ENCODE peak calls at places on chromosomes 13 and 19, in ten cellular contexts. Q is cardiac muscle cell; M is fibroblast of villous mesenchyme; O is psoas muscle; Z is GM12865; X is adrenal gland; S is tibial artery; L is CD8-positive, alpha-beta memory T cell; R is keratinocyte; P is SK-N-SH. C is an unnamed sample.

GRCh38 chr13:94858856-94859811 is 146.8 kb upstream of the SOX21 start:
- DNase-seq in Q (no peak), M (peak; percentile 62), O (peak; percentile 72), Z (no peak), X (peak; percentile 66), S (peak; percentile 74), L (no peak), R (no peak), P (no peak), C (no peak)

GRCh38 chr19:12788025-12788681 is 3.1 kb upstream of the JUNB start:
- DNase-seq in Q (no peak), M (no peak), O (no peak), Z (no peak), X (no peak), S (no peak), L (no peak), R (no peak), P (peak; percentile 33), C (no peak)

GRCh38 chr19:46303702-46304397 is 7.0 kb downstream of the HIF3A start:
- DNase-seq in Q (peak; percentile 84), M (peak; percentile 66), O (peak; percentile 73), Z (peak; percentile 4), X (peak; percentile 62), S (peak; percentile 76), L (no peak), R (peak; percentile 38), P (peak; percentile 82), C (no peak)

GRCh38 chr19:11921852-11922495 is 2.9 kb upstream of the ZNF700 start:
- DNase-seq in Q (peak; percentile 74), M (peak; percentile 36), O (no peak), Z (no peak), X (peak; percentile 77), S (no peak), L (no peak), R (no peak), P (no peak), C (no peak)

GRCh38 chr13:79508224-79508961 is 27.4 kb downstream of the NDFIP2 start:
- DNase-seq in Q (no peak), M (peak; percentile 26), O (no peak), Z (no peak), X (no peak), S (no peak), L (no peak), R (no peak), P (no peak), C (no peak)

GRCh38 chr13:86976521-86977324 is 694.4 kb upstream of the SLITRK5 start:
- DNase-seq in Q (no peak), M (no peak), O (no peak), Z (no peak), X (no peak), S (no peak), L (no peak), R (no peak), P (no peak), C (no peak)

GRCh38 chr13:56773148-56773547 is 367.6 kb upstream of the PRR20A start:
- DNase-seq in Q (no peak), M (no peak), O (no peak), Z (no peak), X (no peak), S (no peak), L (no peak), R (no peak), P (no peak), C (no peak)

GRCh38 chr13:45121421-45121820 is 1.1 kb downstream of the GTF2F2 start:
- DNase-seq in Q (peak; percentile 15), M (peak; percentile 58), O (no peak), Z (peak; percentile 48), X (no peak), S (no peak), L (no peak), R (no peak), P (peak; percentile 17), C (peak; percentile 15)

GRCh38 chr13:77267362-77267761 is 59.5 kb downstream of the MYCBP2 start:
- DNase-seq in Q (no peak), M (peak; percentile 29), O (no peak), Z (no peak), X (no peak), S (no peak), L (no peak), R (no peak), P (no peak), C (no peak)

GRCh38 chr19:17575871-17576757 is 20.7 kb downstream of the COLGALT1 start:
- DNase-seq in Q (no peak), M (no peak), O (no peak), Z (no peak), X (no peak), S (no peak), L (no peak), R (no peak), P (peak; percentile 30), C (no peak)

GRCh38 chr13:38415233-38415632 is 65.6 kb downstream of the UFM1 start:
- DNase-seq in Q (peak; percentile 76), M (no peak), O (no peak), Z (peak; percentile 79), X (no peak), S (no peak), L (no peak), R (no peak), P (no peak), C (peak; percentile 35)

GRCh38 chr19:12838182-12838890 is at the start of gene MAST1:
- DNase-seq in Q (peak; percentile 86), M (peak; percentile 17), O (peak; percentile 51), Z (peak; percentile 39), X (peak; percentile 60), S (no peak), L (peak; percentile 52), R (no peak), P (peak; percentile 94), C (peak; percentile 66)

GRCh38 chr13:105817011-105817410 is 718.5 kb downstream of the EFNB2 start:
- DNase-seq in Q (no peak), M (no peak), O (no peak), Z (no peak), X (no peak), S (no peak), L (no peak), R (peak; percentile 28), P (no peak), C (no peak)

GRCh38 chr13:75776550-75776949 is 140.4 kb downstream of the LMO7 start:
- DNase-seq in Q (no peak), M (no peak), O (no peak), Z (no peak), X (no peak), S (no peak), L (no peak), R (no peak), P (no peak), C (no peak)

GRCh38 chr19:55462722-55463121 is 1.3 kb upstream of the ISOC2 start:
- DNase-seq in Q (no peak), M (no peak), O (no peak), Z (no peak), X (no peak), S (no peak), L (no peak), R (no peak), P (no peak), C (no peak)
- H3K4me3 ChIP-seq in Q (no peak overlapping the region), M (no peak overlapping the region), O (peak overlapping the region; percentile 98), Z (no peak overlapping the region), X (no peak overlapping the region), S (no peak overlapping the region), L (no peak overlapping the region), R (no peak overlapping the region), P (no peak overlapping the region), C (no peak overlapping the region)

GRCh38 chr13:21399741-21400140 is 59.4 kb downstream of the ZDHHC20 start:
- DNase-seq in Q (no peak), M (peak; percentile 26), O (no peak), Z (no peak), X (no peak), S (no peak), L (no peak), R (no peak), P (no peak), C (no peak)

DNA sequence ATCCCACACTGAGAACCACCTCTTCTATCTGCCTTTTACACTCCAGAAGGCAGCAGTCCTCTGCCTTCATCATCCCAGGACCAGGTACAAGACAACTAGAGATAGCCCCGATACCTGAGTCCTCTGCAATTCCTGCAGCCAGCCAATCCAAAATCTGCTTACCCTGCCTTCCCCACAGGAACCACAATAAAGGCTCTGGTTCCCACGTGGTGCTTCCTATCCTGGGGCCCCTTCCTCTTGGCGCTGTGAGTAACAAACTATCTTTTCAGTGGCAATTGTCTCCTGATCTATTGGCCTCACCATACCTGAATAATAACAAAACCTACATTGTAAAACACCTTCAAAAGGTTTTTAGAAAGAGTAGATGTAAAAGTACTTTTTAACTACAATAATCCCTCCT is 63.1 kb downstream of the ZDHHC20 start:
- DNase-seq in Q (no peak), M (no peak), O (no peak), Z (no peak), X (no peak), S (no peak), L (no peak), R (no peak), P (no peak), C (no peak)
- H3K4me3 ChIP-seq in Q (no peak overlapping the region), M (no peak overlapping the region), O (no peak overlapping the region), Z (no peak overlapping the region), X (no peak overlapping the region), S (no peak overlapping the region), L (peak overlapping the region; percentile 4), R (no peak overlapping the region), P (no peak overlapping the region), C (no peak overlapping the region)

GRCh38 chr19:4536798-4537197 is 1.8 kb upstream of the PLIN5 start:
- DNase-seq in Q (no peak), M (no peak), O (no peak), Z (no peak), X (peak; percentile 49), S (no peak), L (no peak), R (no peak), P (peak; percentile 36), C (no peak)
- H3K4me3 ChIP-seq in Q (no peak overlapping the region), M (no peak overlapping the region), O (no peak overlapping the region), Z (no peak overlapping the region), X (no peak overlapping the region), S (no peak overlapping the region), L (no peak overlapping the region), R (no peak overlapping the region), P (no peak overlapping the region), C (no peak overlapping the region)

DNA sequence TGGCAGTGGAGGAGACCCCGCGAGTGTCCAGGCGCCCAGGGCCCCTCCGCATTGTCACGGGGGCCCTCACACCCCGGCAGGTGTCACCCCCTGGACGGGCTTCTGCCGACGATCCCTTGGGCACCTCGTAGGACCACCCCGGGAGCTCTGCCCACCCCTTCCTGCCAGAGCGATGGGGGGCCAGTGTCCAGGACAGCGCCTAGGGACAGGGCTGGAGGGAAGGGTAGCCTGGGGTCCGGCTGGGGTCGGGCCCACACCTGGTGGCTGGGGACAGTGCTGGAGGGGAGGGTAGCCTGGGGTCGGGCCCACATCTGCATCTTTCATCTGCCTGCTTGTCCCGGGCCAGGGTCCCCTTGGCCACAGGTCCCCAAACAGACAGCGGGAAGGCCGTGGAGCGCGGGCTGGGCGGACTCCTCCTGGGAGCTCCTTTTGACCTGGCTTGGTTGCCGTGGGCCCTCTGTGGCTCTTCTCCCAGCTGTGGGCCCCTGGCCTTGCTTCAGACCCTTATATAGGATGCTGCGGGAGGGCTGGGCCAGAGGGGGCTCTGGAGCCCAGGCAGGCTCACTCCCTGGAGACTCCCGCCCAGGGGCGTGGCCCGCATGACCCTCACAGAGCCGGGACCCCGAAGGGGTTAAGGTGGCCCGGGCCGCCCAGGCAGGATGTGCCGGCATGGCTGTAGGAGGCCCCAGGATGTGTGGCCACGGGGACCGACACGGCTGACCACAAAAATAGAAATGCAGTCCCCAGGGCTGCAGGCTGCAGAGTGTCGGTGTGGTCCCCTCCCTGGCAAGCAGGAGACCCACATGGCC is 74.1 kb upstream of the MCF2L start:
- DNase-seq in Q (peak; percentile 53), M (no peak), O (peak; percentile 54), Z (no peak), X (no peak), S (no peak), L (no peak), R (no peak), P (peak; percentile 50), C (no peak)
- H3K4me3 ChIP-seq in Q (peak overlapping the region; percentile 39), M (peak overlapping the region; percentile 33), O (peak overlapping the region; percentile 57), Z (no peak overlapping the region), X (no peak overlapping the region), S (peak overlapping the region; percentile 31), L (no peak overlapping the region), R (no peak overlapping the region), P (no peak overlapping the region), C (peak overlapping the region; percentile 28)

C was measured in GM06990.